ENCODE peak calls at places on chromosome 12, in four cellular contexts. P, B, X and K are unnamed samples. For H3K36me3, the result is how much of the 10 kb centered on the place peaks cover.

GRCh38 chr12:55974308-55974724 is 438 bp downstream of the RAB5B start:
- DNase-seq in P (peak), B (peak), X (peak), K (peak)

GRCh38 chr12:77325505-77325904 is 260.1 kb upstream of the E2F7 start:
- DNase-seq in P (no peak), X (no peak), B (no peak), K (no peak)

GRCh38 chr12:52419656-52420055 is 13.5 kb upstream of the KRT82 start:
- DNase-seq in P (no peak), X (peak), B (no peak), K (no peak)

GRCh38 chr12:120136093-120136770 is 19.7 kb upstream of the RAB35 start:
- DNase-seq in B (no peak), P (no peak), X (no peak), K (no peak)

GRCh38 chr12:116615141-116615861 is 56.1 kb downstream of the MAP1LC3B2 start:
- DNase-seq in X (no peak), B (no peak), P (no peak), K (no peak)

GRCh38 chr12:92462049-92462448 is 240.7 kb upstream of the PLEKHG7 start:
- DNase-seq in P (no peak), B (no peak), X (peak), K (no peak)

GRCh38 chr12:22014783-22015144 is 31.3 kb upstream of the CMAS start:
- DNase-seq in B (peak), X (no peak), P (no peak), K (no peak)

GRCh38 chr12:52837341-52837741 is 3.2 kb upstream of the KRT79 start:
- DNase-seq in P (no peak), B (peak), X (peak), K (peak)

GRCh38 chr12:94832780-94833760 is 170.4 kb downstream of the NDUFA12 start:
- DNase-seq in X (peak), P (no peak), B (peak), K (no peak)

GRCh38 chr12:6428326-6428725 is 16.4 kb upstream of the CD27 start:
- DNase-seq in B (no peak), X (no peak), P (no peak), K (no peak)

GRCh38 chr12:4148418-4149056 is 125.0 kb upstream of the CCND2 start:
- DNase-seq in P (peak), X (no peak), B (no peak), K (no peak)

GRCh38 chr12:120999191-121000120 is 16.8 kb downstream of the C12orf43 start:
- DNase-seq in P (peak), B (peak), X (peak), K (no peak)

GRCh38 chr12:20280515-20280914 is 87.8 kb upstream of the PDE3A start:
- DNase-seq in X (peak), P (no peak), B (no peak), K (no peak)

GRCh38 chr12:106773286-106773685 is 1.2 kb upstream of the RIC8B start:
- DNase-seq in P (no peak), X (no peak), B (no peak), K (no peak)

GRCh38 chr12:107778383-107779015 is 4.0 kb downstream of the ASCL4 start:
- DNase-seq in B (no peak), X (no peak), P (no peak), K (no peak)

GRCh38 chr12:98053202-98053601 is 462.2 kb upstream of the TMPO start:
- DNase-seq in X (no peak), B (no peak), P (no peak), K (no peak)

GRCh38 chr12:92426346-92426745 is 276.4 kb upstream of the PLEKHG7 start:
- DNase-seq in X (no peak), P (no peak), B (no peak), K (no peak)

GRCh38 chr12:27922591-27923139 is 49.9 kb downstream of the PTHLH start:
- DNase-seq in B (peak), P (peak), X (peak), K (peak)

GRCh38 chr12:117377758-117378157 is 16.3 kb upstream of the NOS1 start:
- DNase-seq in B (no peak), P (no peak), X (no peak), K (no peak)

GRCh38 chr12:12486661-12487240 is 75.9 kb downstream of the DUSP16 start:
- DNase-seq in B (no peak), P (peak), X (no peak), K (no peak)

GRCh38 chr12:108831309-108831991 is 25.9 kb downstream of the SSH1 start:
- DNase-seq in X (no peak), P (no peak), B (no peak), K (no peak)

GRCh38 chr12:108833757-108834472 is 23.5 kb downstream of the SSH1 start:
- DNase-seq in B (peak), P (peak), X (peak), K (peak)

GRCh38 chr12:108832208-108832607 is 25.2 kb downstream of the SSH1 start:
- DNase-seq in P (no peak), X (peak), B (no peak), K (no peak)

GRCh38 chr12:108832730-108833354 is 24.5 kb downstream of the SSH1 start:
- DNase-seq in X (peak), P (peak), B (peak), K (peak)

GRCh38 chr12:108833355-108833733 is 24.0 kb downstream of the SSH1 start:
- DNase-seq in B (peak), X (peak), P (peak), K (peak)
- H3K4me3 ChIP-seq in B (no peak), X (no peak), P (no peak), K (peak)

GRCh38 chr12:14481201-14481600 is 86.5 kb downstream of the PLBD1 start:
- DNase-seq in P (no peak), B (no peak), X (no peak), K (no peak)
- H3K36me3 ChIP-seq in P (under half), B (under half), X (under half), K (under half)

GRCh38 chr12:64083285-64084210 is 138.5 kb downstream of the KICS2 start:
- DNase-seq in B (peak), X (peak), P (peak), K (peak)
- H3K4me3 ChIP-seq in B (no peak), X (no peak), P (no peak), K (no peak)

GRCh38 chr12:79569679-79570078 is 121.1 kb downstream of the PAWR start:
- DNase-seq in P (no peak), X (no peak), B (no peak), K (no peak)
- H3K36me3 ChIP-seq in P (under half), X (under half), B (under half), K (half or more)

GRCh38 chr12:50901685-50902113 is 50.6 kb upstream of the HIGD1C start:
- DNase-seq in B (no peak), P (no peak), X (no peak), K (no peak)
- H3K4me3 ChIP-seq in B (no peak), P (no peak), X (no peak), K (no peak)

GRCh38 chr12:110316861-110317260 is 35.8 kb downstream of the ATP2A2 start:
- DNase-seq in X (peak), P (no peak), B (peak), K (no peak)
- H3K36me3 ChIP-seq in X (under half), P (under half), B (under half), K (half or more)